ENCODE peak calls at places on chromosomes 16 and 17, in four cellular contexts. Z is stimulated activated CD8-positive, alpha-beta memory T cell treated with anti-CD3 and anti-CD28 coated beads, Interleukin-2, amount 100 ng/mL, for 48 hours; P is Caco-2; J is stomach. R is an unnamed sample.

GRCh38 chr16:21685034-21685455 is 21.3 kb downstream of the OTOA start:
- DNase-seq in J (no peak), Z (no peak), P (no peak), R (no peak)

GRCh38 chr16:10923650-10924214 is 18.5 kb downstream of the DEXI start:
- DNase-seq in J (peak), P (no peak), Z (no peak), R (no peak)

GRCh38 chr17:50348522-50349240 is 2.8 kb downstream of the XYLT2 start:
- DNase-seq in P (peak), J (peak), Z (no peak), R (no peak)

GRCh38 chr17:17935321-17936271 is 36.6 kb downstream of the TOM1L2 start:
- DNase-seq in P (peak), Z (no peak), J (no peak), R (no peak)

GRCh38 chr16:12639044-12639443 is 164.6 kb downstream of the CPPED1 start:
- DNase-seq in J (no peak), P (no peak), Z (no peak), R (no peak)

GRCh38 chr16:66273644-66274334 is 92.7 kb upstream of the CDH5 start:
- DNase-seq in Z (no peak), P (no peak), J (no peak), R (peak)

GRCh38 chr17:12389421-12389820 is 276.3 kb upstream of the MYOCD start:
- DNase-seq in J (no peak), P (no peak), Z (no peak), R (no peak)

GRCh38 chr17:33024688-33025486 is 33.2 kb downstream of the SPACA3 start:
- DNase-seq in J (no peak), P (no peak), Z (no peak), R (no peak)

GRCh38 chr17:72254808-72255449 is 134.1 kb downstream of the SOX9 start:
- DNase-seq in P (no peak), J (no peak), Z (no peak), R (no peak)

GRCh38 chr17:73309727-73310555 is 1.9 kb downstream of the CDC42EP4 start:
- DNase-seq in J (peak), P (peak), Z (no peak), R (peak)

GRCh38 chr16:10729649-10730048 is 14.0 kb upstream of the NUBP1 start:
- DNase-seq in J (no peak), P (no peak), Z (no peak), R (no peak)

GRCh38 chr16:86498155-86498651 is 12.1 kb upstream of the FOXF1 start:
- DNase-seq in P (no peak), Z (no peak), J (no peak), R (no peak)

GRCh38 chr17:13698832-13699231 is 97.1 kb upstream of the HS3ST3A1 start:
- DNase-seq in Z (no peak), J (no peak), P (no peak), R (peak)

GRCh38 chr17:29726721-29727252 is 104.1 kb upstream of the CORO6 start:
- DNase-seq in J (no peak), Z (no peak), P (no peak), R (no peak)